ENCODE peak calls at places on chromosomes 12 and 14, in six cellular contexts. One of them, this sample, is unnamed.

GRCh38 chr14:21383848-21384493 is at the start of gene SUPT16H:
- DNase-seq in IMR-90: peak; percentile 95
- DNase-seq in H1: peak; percentile 92
- DNase-seq in mesendoderm: peak; percentile 99
- DNase-seq in H9: peak; percentile 97
- DNase-seq in mesenchymal stem cell: peak; percentile 98
- DNase-seq in this sample: peak; percentile 94

GRCh38 chr12:111664961-111665865 is 20.5 kb downstream of the BRAP start:
- DNase-seq in IMR-90: no peak
- DNase-seq in H1: no peak
- DNase-seq in mesendoderm: no peak
- DNase-seq in H9: no peak
- DNase-seq in mesenchymal stem cell: no peak
- DNase-seq in this sample: no peak

GRCh38 chr14:71521736-71522135 is 410.5 kb upstream of the RGS6 start:
- DNase-seq in IMR-90: no peak
- DNase-seq in H1: no peak
- DNase-seq in mesendoderm: no peak
- DNase-seq in H9: no peak
- DNase-seq in mesenchymal stem cell: no peak
- DNase-seq in this sample: no peak

GRCh38 chr12:95083938-95084337 is 10.5 kb upstream of the NR2C1 start:
- DNase-seq in IMR-90: peak; percentile 89
- DNase-seq in H1: peak; percentile 19
- DNase-seq in mesendoderm: peak; percentile 92
- DNase-seq in H9: no peak
- DNase-seq in mesenchymal stem cell: peak; percentile 92
- DNase-seq in this sample: peak; percentile 87

GRCh38 chr14:84397621-84398020 is 1132.3 kb upstream of the FLRT2 start:
- DNase-seq in IMR-90: no peak
- DNase-seq in H1: no peak
- DNase-seq in mesendoderm: no peak
- DNase-seq in H9: no peak
- DNase-seq in mesenchymal stem cell: no peak
- DNase-seq in this sample: no peak

GRCh38 chr12:12091977-12092663 is 21.4 kb downstream of the BCL2L14 start:
- DNase-seq in IMR-90: no peak
- DNase-seq in H1: no peak
- DNase-seq in mesendoderm: no peak
- DNase-seq in H9: peak; percentile 49
- DNase-seq in mesenchymal stem cell: no peak
- DNase-seq in this sample: no peak

GRCh38 chr14:75249251-75249957 is 29.2 kb upstream of the FOS start:
- DNase-seq in IMR-90: no peak
- DNase-seq in H1: no peak
- DNase-seq in mesendoderm: no peak
- DNase-seq in H9: peak; percentile 46
- DNase-seq in mesenchymal stem cell: no peak
- DNase-seq in this sample: no peak

GRCh38 chr12:118102070-118102469 is 1.7 kb downstream of the VSIG10 start:
- DNase-seq in IMR-90: peak; percentile 8
- DNase-seq in H1: no peak
- DNase-seq in mesendoderm: peak; percentile 93
- DNase-seq in H9: peak; percentile 47
- DNase-seq in mesenchymal stem cell: peak; percentile 5
- DNase-seq in this sample: no peak

GRCh38 chr12:21656931-21657335 is 709 bp downstream of the LDHB start:
- DNase-seq in IMR-90: peak; percentile 50
- DNase-seq in H1: no peak
- DNase-seq in mesendoderm: peak; percentile 68
- DNase-seq in H9: peak; percentile 47
- DNase-seq in mesenchymal stem cell: peak; percentile 69
- DNase-seq in this sample: peak; percentile 5

GRCh38 chr12:132719141-132719953 is 8.7 kb downstream of the PGAM5 start:
- DNase-seq in IMR-90: no peak
- DNase-seq in H1: no peak
- DNase-seq in mesendoderm: no peak
- DNase-seq in H9: no peak
- DNase-seq in mesenchymal stem cell: no peak
- DNase-seq in this sample: no peak

GRCh38 chr12:124883263-124883876 is 19.7 kb upstream of the SCARB1 start:
- DNase-seq in IMR-90: peak; percentile 24
- DNase-seq in H1: no peak
- DNase-seq in mesendoderm: peak; percentile 62
- DNase-seq in H9: no peak
- DNase-seq in mesenchymal stem cell: no peak
- DNase-seq in this sample: no peak

GRCh38 chr14:83163016-83163415 is 1629.4 kb upstream of the SEL1L start:
- DNase-seq in IMR-90: peak; percentile 45
- DNase-seq in H1: no peak
- DNase-seq in mesendoderm: no peak
- DNase-seq in H9: no peak
- DNase-seq in mesenchymal stem cell: no peak
- DNase-seq in this sample: no peak

GRCh38 chr14:53409289-53409688 is 256.2 kb upstream of the DDHD1 start:
- DNase-seq in IMR-90: no peak
- DNase-seq in H1: no peak
- DNase-seq in mesendoderm: no peak
- DNase-seq in H9: no peak
- DNase-seq in mesenchymal stem cell: peak; percentile 65
- DNase-seq in this sample: no peak

GRCh38 chr12:54393743-54394142 is 9.2 kb upstream of the ZNF385A start:
- DNase-seq in IMR-90: no peak
- DNase-seq in H1: no peak
- DNase-seq in mesendoderm: no peak
- DNase-seq in H9: no peak
- DNase-seq in mesenchymal stem cell: no peak
- DNase-seq in this sample: no peak

GRCh38 chr12:54040148-54040494 is 7.3 kb downstream of the HOXC5 start:
- DNase-seq in IMR-90: no peak
- DNase-seq in H1: no peak
- DNase-seq in mesendoderm: no peak
- DNase-seq in H9: no peak
- DNase-seq in mesenchymal stem cell: no peak
- DNase-seq in this sample: no peak

GRCh38 chr12:103647267-103647666 is 60.2 kb downstream of the STAB2 start:
- DNase-seq in IMR-90: peak; percentile 59
- DNase-seq in H1: no peak
- DNase-seq in mesendoderm: no peak
- DNase-seq in H9: no peak
- DNase-seq in mesenchymal stem cell: peak; percentile 68
- DNase-seq in this sample: no peak

GRCh38 chr14:22882064-22882463 is 958 bp upstream of the REM2 start:
- DNase-seq in IMR-90: no peak
- DNase-seq in H1: no peak
- DNase-seq in mesendoderm: no peak
- DNase-seq in H9: no peak
- DNase-seq in mesenchymal stem cell: no peak
- DNase-seq in this sample: no peak

GRCh38 chr14:100400115-100400514 is 77.0 kb downstream of the SLC25A47 start:
- DNase-seq in IMR-90: no peak
- DNase-seq in H1: no peak
- DNase-seq in mesendoderm: no peak
- DNase-seq in H9: no peak
- DNase-seq in mesenchymal stem cell: no peak
- DNase-seq in this sample: no peak

GRCh38 chr14:104151546-104152245 is 13.3 kb downstream of the KIF26A start:
- DNase-seq in IMR-90: no peak
- DNase-seq in H1: no peak
- DNase-seq in mesendoderm: no peak
- DNase-seq in H9: no peak
- DNase-seq in mesenchymal stem cell: no peak
- DNase-seq in this sample: no peak

GRCh38 chr14:58866386-58866785 is 228.6 kb downstream of the DACT1 start:
- DNase-seq in IMR-90: no peak
- DNase-seq in H1: no peak
- DNase-seq in mesendoderm: peak; percentile 17
- DNase-seq in H9: no peak
- DNase-seq in mesenchymal stem cell: no peak
- DNase-seq in this sample: no peak

GRCh38 chr14:20262642-20263128 is 23.6 kb downstream of the OR11H4 start:
- DNase-seq in IMR-90: peak; percentile 46
- DNase-seq in H1: no peak
- DNase-seq in mesendoderm: peak; percentile 50
- DNase-seq in H9: no peak
- DNase-seq in mesenchymal stem cell: peak; percentile 13
- DNase-seq in this sample: no peak

GRCh38 chr14:23056956-23057756 is at the start of gene CDH24:
- DNase-seq in IMR-90: peak; percentile 57
- DNase-seq in H1: no peak
- DNase-seq in mesendoderm: peak; percentile 79
- DNase-seq in H9: peak; percentile 65
- DNase-seq in mesenchymal stem cell: peak; percentile 74
- DNase-seq in this sample: peak; percentile 78

GRCh38 chr12:124228050-124228711 is 66.7 kb upstream of the RFLNA start:
- DNase-seq in IMR-90: no peak
- DNase-seq in H1: no peak
- DNase-seq in mesendoderm: no peak
- DNase-seq in H9: no peak
- DNase-seq in mesenchymal stem cell: no peak
- DNase-seq in this sample: no peak

GRCh38 chr12:99259040-99259934 is 388.3 kb upstream of the GARIN6 start:
- DNase-seq in IMR-90: no peak
- DNase-seq in H1: no peak
- DNase-seq in mesendoderm: peak; percentile 39
- DNase-seq in H9: no peak
- DNase-seq in mesenchymal stem cell: peak; percentile 12
- DNase-seq in this sample: no peak

GRCh38 chr12:11863478-11863906 is 207.2 kb upstream of the BCL2L14 start:
- DNase-seq in IMR-90: no peak
- DNase-seq in H1: no peak
- DNase-seq in mesendoderm: no peak
- DNase-seq in H9: no peak
- DNase-seq in mesenchymal stem cell: peak; percentile 11
- DNase-seq in this sample: no peak

GRCh38 chr12:126076515-126076914 is 1011.3 kb downstream of the AACS start:
- DNase-seq in IMR-90: no peak
- DNase-seq in H1: no peak
- DNase-seq in mesendoderm: no peak
- DNase-seq in H9: no peak
- DNase-seq in mesenchymal stem cell: no peak
- DNase-seq in this sample: no peak
- H2BK15ac ChIP-seq in IMR-90: no peak overlapping the region
- H2BK15ac ChIP-seq in H1: no peak overlapping the region
- H2BK15ac ChIP-seq in mesendoderm: no peak overlapping the region
- H2BK15ac ChIP-seq in H9: no peak overlapping the region
- H2BK15ac ChIP-seq in mesenchymal stem cell: no peak overlapping the region
- H2BK15ac ChIP-seq in this sample: no peak overlapping the region

GRCh38 chr14:56891226-56891625 is 80.9 kb upstream of the OTX2 start:
- DNase-seq in IMR-90: no peak
- DNase-seq in H1: no peak
- DNase-seq in mesendoderm: no peak
- DNase-seq in H9: no peak
- DNase-seq in mesenchymal stem cell: no peak
- DNase-seq in this sample: no peak

GRCh38 chr14:56895154-56895553 is 84.9 kb upstream of the OTX2 start:
- DNase-seq in IMR-90: no peak
- DNase-seq in H1: no peak
- DNase-seq in mesendoderm: peak; percentile 40
- DNase-seq in H9: no peak
- DNase-seq in mesenchymal stem cell: no peak
- DNase-seq in this sample: no peak

GRCh38 chr14:56896231-56896630 is 86.0 kb upstream of the OTX2 start:
- DNase-seq in IMR-90: no peak
- DNase-seq in H1: no peak
- DNase-seq in mesendoderm: no peak
- DNase-seq in H9: no peak
- DNase-seq in mesenchymal stem cell: no peak
- DNase-seq in this sample: no peak

GRCh38 chr14:56892959-56893358 is 82.7 kb upstream of the OTX2 start:
- DNase-seq in IMR-90: no peak
- DNase-seq in H1: no peak
- DNase-seq in mesendoderm: no peak
- DNase-seq in H9: no peak
- DNase-seq in mesenchymal stem cell: no peak
- DNase-seq in this sample: no peak

GRCh38 chr14:56894591-56894991 is 84.3 kb upstream of the OTX2 start:
- DNase-seq in IMR-90: no peak
- DNase-seq in H1: no peak
- DNase-seq in mesendoderm: peak; percentile 58
- DNase-seq in H9: peak; percentile 59
- DNase-seq in mesenchymal stem cell: no peak
- DNase-seq in this sample: no peak
- H3K27me3 ChIP-seq in IMR-90: no peaks in the 10 kb centered on the region
- H3K27me3 ChIP-seq in H1: peaks cover 41% of the 10 kb centered on the region
- H3K27me3 ChIP-seq in mesendoderm: peaks cover 6% of the 10 kb centered on the region
- H3K27me3 ChIP-seq in H9: peaks cover 52% of the 10 kb centered on the region
- H3K27me3 ChIP-seq in mesenchymal stem cell: peaks cover 7% of the 10 kb centered on the region
- H3K27me3 ChIP-seq in this sample: no peaks in the 10 kb centered on the region

DNA sequence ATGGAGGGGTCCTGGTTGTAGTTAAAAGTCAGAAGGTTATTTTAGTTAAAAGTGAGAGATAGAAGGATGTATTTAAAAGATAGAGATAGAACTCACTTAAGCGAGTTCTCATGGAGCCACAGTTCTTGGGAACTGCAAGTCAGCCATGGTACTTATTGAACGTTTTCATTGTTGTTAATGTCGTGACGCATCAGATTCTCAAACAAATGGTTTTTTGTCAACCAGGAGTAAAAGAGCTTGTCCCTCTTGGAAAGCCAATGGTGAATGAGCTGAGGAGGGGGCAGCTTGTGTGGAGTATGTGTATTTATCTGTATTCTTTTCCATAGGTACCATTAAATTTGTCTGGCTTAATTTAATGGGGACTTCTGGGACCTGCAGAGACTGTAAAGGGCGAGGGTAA is 68.6 kb downstream of the FIGNL2 start:
- DNase-seq in IMR-90: no peak
- DNase-seq in H1: no peak
- DNase-seq in mesendoderm: no peak
- DNase-seq in H9: no peak
- DNase-seq in mesenchymal stem cell: no peak
- DNase-seq in this sample: no peak
- H2BK15ac ChIP-seq in IMR-90: no peak overlapping the region
- H2BK15ac ChIP-seq in H1: no peak overlapping the region
- H2BK15ac ChIP-seq in mesendoderm: no peak overlapping the region
- H2BK15ac ChIP-seq in H9: no peak overlapping the region
- H2BK15ac ChIP-seq in mesenchymal stem cell: no peak overlapping the region
- H2BK15ac ChIP-seq in this sample: no peak overlapping the region

DNA sequence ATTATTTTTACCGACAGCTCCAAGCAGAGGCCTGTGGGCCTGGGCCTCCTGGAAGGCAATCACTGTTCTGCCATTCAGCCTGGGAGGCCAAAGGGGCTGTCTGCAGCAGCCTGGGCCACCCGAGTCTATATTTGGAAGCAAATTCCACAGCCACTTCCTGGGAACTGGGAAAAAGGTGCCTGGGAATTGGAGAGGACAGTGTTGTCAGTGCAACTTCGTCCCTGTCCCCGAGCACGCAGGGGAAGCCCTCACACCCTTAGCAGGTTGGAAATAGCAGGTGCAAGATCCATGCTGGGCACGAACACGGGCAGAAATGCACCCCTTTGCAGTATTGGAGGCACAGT is 9.6 kb upstream of the TBX5 start:
- DNase-seq in IMR-90: no peak
- DNase-seq in H1: no peak
- DNase-seq in mesendoderm: no peak
- DNase-seq in H9: no peak
- DNase-seq in mesenchymal stem cell: no peak
- DNase-seq in this sample: no peak
- H3K27me3 ChIP-seq in IMR-90: no peaks in the 10 kb centered on the region
- H3K27me3 ChIP-seq in H1: peaks cover 79% of the 10 kb centered on the region
- H3K27me3 ChIP-seq in mesendoderm: peaks cover 60% of the 10 kb centered on the region
- H3K27me3 ChIP-seq in H9: peaks cover 80% of the 10 kb centered on the region
- H3K27me3 ChIP-seq in mesenchymal stem cell: peaks cover 59% of the 10 kb centered on the region
- H3K27me3 ChIP-seq in this sample: peaks cover 83% of the 10 kb centered on the region

GRCh38 chr14:33999771-34000291 is 49.0 kb upstream of the EGLN3 start:
- DNase-seq in IMR-90: no peak
- DNase-seq in H1: no peak
- DNase-seq in mesendoderm: no peak
- DNase-seq in H9: no peak
- DNase-seq in mesenchymal stem cell: no peak
- DNase-seq in this sample: no peak
- H2BK15ac ChIP-seq in IMR-90: no peak overlapping the region
- H2BK15ac ChIP-seq in H1: no peak overlapping the region
- H2BK15ac ChIP-seq in mesendoderm: no peak overlapping the region
- H2BK15ac ChIP-seq in H9: no peak overlapping the region
- H2BK15ac ChIP-seq in mesenchymal stem cell: no peak overlapping the region
- H2BK15ac ChIP-seq in this sample: no peak overlapping the region

This sample was measured in neuronal stem cell.